ENCODE peak calls at places on chromosome 5, in seven cellular contexts. Q is BE2C, O is fibroblast of pulmonary artery, B is astrocyte of the cerebellum, V is fibroblast of villous mesenchyme, P is prostate gland, G is fibroblast of mammary gland. L is an unnamed sample.

GRCh38 chr5:64859881-64860280 is 91.2 kb downstream of the CWC27 start:
- DNase-seq in Q (no peak), O (no peak), B (no peak), V (no peak), P (no peak), G (no peak), L (no peak)

GRCh38 chr5:107126341-107126740 is 544.4 kb downstream of the EFNA5 start:
- DNase-seq in Q (no peak), O (no peak), B (no peak), V (no peak), P (no peak), G (no peak), L (no peak)

GRCh38 chr5:156326718-156327259 is at the start of gene SGCD:
- DNase-seq in Q (no peak), O (peak), B (peak), V (peak), P (no peak), G (peak), L (peak)

GRCh38 chr5:77239126-77239741 is 28.8 kb downstream of the PDE8B start:
- DNase-seq in Q (no peak), O (peak), B (peak), V (no peak), P (no peak), G (peak), L (no peak)

GRCh38 chr5:92909545-92909962 is 671.5 kb downstream of the NR2F1-AS1 start:
- DNase-seq in Q (peak), O (peak), B (peak), V (no peak), P (no peak), G (no peak), L (no peak)

GRCh38 chr5:159149085-159149484 is 49.4 kb upstream of the EBF1 start:
- DNase-seq in Q (no peak), O (no peak), B (no peak), V (no peak), P (no peak), G (no peak), L (no peak)

GRCh38 chr5:159442210-159442850 is 112.0 kb upstream of the IL12B start:
- DNase-seq in Q (no peak), O (peak), B (no peak), V (no peak), P (no peak), G (no peak), L (no peak)

GRCh38 chr5:91177085-91177484 is 206.0 kb downstream of the ARRDC3 start:
- DNase-seq in Q (no peak), O (no peak), B (no peak), V (no peak), P (no peak), G (no peak), L (no peak)

GRCh38 chr5:141913560-141913959 is 10.1 kb upstream of the DELE1 start:
- DNase-seq in Q (no peak), O (no peak), B (no peak), V (no peak), P (no peak), G (no peak), L (no peak)

GRCh38 chr5:141915881-141916336 is 7.8 kb upstream of the DELE1 start:
- DNase-seq in Q (peak), O (no peak), B (no peak), V (no peak), P (no peak), G (no peak), L (no peak)

GRCh38 chr5:141916522-141916921 is 7.1 kb upstream of the DELE1 start:
- DNase-seq in Q (no peak), O (no peak), B (no peak), V (no peak), P (no peak), G (no peak), L (no peak)

GRCh38 chr5:141914797-141915196 is 8.9 kb upstream of the DELE1 start:
- DNase-seq in Q (no peak), O (no peak), B (no peak), V (no peak), P (no peak), G (no peak), L (no peak)

GRCh38 chr5:141914154-141914743 is 9.4 kb upstream of the DELE1 start:
- DNase-seq in Q (peak), O (peak), B (no peak), V (peak), P (no peak), G (no peak), L (no peak)
- TF ChIP-seq CTCF in Q (peak), O (peak), B (no peak), V (peak), P (no peak), G (no peak), L (peak)

GRCh38 chr5:153358315-153358976 is 132.0 kb upstream of the GRIA1 start:
- DNase-seq in Q (no peak), O (no peak), B (no peak), V (peak), P (no peak), G (peak), L (no peak)
- H3K4me3 ChIP-seq in Q (no peak), O (no peak), B (no peak), V (no peak), P (no peak), G (no peak), L (no peak)

DNA sequence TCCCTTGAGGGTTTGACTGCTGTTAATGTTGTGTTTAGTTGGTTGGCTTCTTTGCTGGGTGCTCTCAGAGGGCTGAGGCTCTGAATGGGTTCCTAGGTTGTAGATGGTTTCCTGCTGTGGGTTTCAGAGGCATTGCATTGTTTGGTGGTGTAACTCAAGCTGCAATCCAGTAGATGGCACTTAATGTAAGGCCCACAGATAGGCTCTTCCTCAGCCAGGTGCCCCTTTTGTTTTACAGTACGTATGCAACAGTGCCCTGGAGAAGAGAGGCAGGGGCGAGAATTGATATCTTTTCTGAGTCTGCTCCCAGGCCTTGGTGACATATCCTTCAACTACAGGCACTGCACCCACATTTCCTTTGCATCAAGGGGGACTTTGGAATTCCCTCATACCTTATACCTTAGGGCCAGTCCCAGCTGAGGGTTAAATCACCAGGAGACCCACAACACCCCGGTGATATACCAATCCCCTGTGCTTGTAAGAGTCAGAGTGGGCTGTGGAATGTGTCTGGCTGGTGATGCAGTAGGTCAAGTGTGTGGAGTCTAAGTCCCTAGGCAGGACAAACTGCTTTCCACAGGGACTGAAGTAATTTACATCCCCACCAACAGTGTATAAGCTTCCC is 7.0 kb upstream of the UGT3A2 start:
- DNase-seq in Q (peak), O (peak), B (no peak), V (no peak), P (no peak), G (no peak), L (no peak)
- TF ChIP-seq CTCF in Q (peak), O (peak), B (no peak), V (peak), P (no peak), G (peak), L (peak)

DNA sequence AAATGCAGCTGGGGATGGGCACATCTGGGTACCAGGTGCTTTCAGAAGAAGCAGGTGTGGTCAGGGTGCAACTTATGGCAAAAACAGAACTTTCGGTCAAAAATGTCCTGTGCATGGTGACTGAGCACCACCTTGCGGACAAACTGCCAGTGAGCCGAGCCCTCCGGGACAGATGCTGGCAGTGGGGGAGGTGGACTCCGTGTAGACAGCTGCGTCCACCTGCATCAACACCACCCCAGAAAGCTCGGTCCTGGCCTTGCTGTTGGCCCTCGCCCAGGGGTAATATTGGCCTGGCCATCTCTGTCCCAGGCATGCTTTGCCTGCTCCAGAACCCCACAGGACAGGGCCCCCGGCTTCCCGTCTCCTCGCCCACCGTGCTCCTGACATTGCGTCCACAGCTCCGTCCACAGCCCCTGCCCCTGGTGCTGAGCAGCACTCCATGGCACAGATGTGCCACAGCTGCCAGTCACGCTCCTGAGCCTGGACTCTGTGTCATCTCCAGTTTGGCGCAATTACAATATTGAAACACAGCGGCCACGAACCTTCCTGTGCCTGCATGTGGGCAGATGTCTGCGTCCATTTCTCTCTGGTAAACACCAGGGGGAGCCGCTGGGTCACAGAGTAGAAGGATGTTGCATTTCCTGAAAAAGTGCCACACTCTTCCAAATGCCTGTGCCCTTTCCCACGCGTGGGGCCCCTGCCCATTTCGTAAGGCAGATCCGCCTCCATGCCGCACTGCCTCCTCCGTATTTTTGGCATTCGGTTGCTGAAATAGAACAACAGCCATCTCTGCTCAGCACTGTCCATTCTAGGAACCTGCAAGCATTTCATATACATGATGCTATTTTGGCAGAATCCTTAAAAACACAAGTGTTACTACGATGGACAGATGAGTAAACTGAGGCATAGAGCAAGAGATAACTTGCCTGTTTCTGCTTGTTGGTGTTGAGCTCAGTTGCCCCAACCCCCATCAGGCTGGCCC is 33.4 kb upstream of the SLC6A19 start:
- DNase-seq in Q (peak), O (peak), B (peak), V (peak), P (peak), G (peak), L (peak)
- H3K4me3 ChIP-seq in Q (peak), O (peak), B (no peak), V (peak), P (no peak), G (no peak), L (no peak)

DNA sequence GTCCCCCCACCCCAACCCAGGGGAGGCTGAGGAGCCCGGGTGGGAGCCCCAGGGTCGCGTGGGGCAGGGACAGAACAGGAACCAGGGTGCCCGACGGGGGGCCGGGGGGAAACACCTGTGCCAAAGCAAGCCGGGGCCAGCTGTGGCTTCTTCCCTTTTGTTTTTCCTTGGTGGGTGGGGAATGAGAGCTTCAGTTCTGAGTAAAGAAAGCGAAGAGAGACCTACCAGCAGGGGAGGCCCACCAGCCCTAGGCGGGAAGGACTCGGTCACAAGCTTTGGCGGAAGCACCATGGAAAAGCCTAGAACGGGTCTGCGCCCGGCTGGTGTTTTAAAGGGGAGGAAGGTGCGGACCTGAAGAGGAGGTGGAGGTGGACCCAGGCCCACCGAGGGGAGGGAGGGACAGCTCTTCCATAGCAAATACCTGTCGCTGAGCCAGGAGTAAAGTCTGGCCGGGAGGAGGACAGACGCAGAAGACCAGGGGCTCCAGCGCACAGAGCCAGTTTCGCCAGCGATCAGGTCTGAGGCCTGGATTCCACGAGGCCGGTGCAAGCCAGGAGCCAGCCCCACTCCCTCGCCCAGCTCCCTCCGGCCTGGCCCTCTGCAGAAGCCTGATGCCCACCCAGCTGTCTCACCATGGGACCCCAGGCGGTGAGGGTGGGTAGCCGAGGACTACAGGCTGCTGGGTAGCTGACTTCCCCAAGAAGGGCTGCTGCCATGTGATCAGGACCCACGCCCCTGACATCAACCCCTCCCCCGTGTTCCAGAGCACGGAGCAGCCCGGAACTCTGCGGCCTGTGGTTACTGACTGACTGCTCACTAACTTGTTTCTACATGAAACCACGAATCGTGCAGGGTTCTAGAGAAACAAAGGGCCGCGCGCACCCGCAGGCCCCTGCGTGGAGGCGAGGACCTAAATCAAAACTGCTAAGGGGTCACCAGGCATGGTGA is 849 bp upstream of the MGAT1 start:
- DNase-seq in Q (no peak), O (no peak), B (no peak), V (peak), P (peak), G (peak), L (no peak)
- TF ChIP-seq CTCF in Q (no peak), O (no peak), B (peak), V (peak), P (no peak), G (peak), L (no peak)

GRCh38 chr5:150777685-150778084 is 872 bp upstream of the SMIM3 start:
- DNase-seq in Q (no peak), O (no peak), B (no peak), V (no peak), P (no peak), G (peak), L (no peak)
- H3K4me3 ChIP-seq in Q (no peak), O (peak), B (peak), V (peak), P (peak), G (peak), L (peak)